ENCODE peak calls at places on chromosome 11, in four cellular contexts. L is sigmoid colon; I is CD8-positive, alpha-beta T cell; J is BJ. E is an unnamed sample.

GRCh38 chr11:115653076-115653475 is 148.9 kb upstream of the CADM1 start:
- DNase-seq in L (no peak), J (no peak), I (no peak), E (no peak)

GRCh38 chr11:133984828-133985227 is 28.1 kb upstream of the IGSF9B start:
- DNase-seq in L (no peak), J (no peak), I (no peak), E (no peak)

GRCh38 chr11:17343907-17344306 is 7.7 kb upstream of the NCR3LG1 start:
- DNase-seq in I (no peak), J (peak), L (no peak), E (no peak)

GRCh38 chr11:488992-489391 is 18.1 kb downstream of the RNH1 start:
- DNase-seq in L (no peak), J (no peak), I (no peak), E (no peak)

GRCh38 chr11:134478611-134479010 is 66.6 kb upstream of the B3GAT1 start:
- DNase-seq in J (no peak), I (no peak), L (no peak), E (no peak)

GRCh38 chr11:7909585-7910325 is 21.3 kb downstream of the OR10A6 start:
- DNase-seq in L (no peak), I (no peak), J (no peak), E (no peak)

GRCh38 chr11:114348200-114349191 is 51.8 kb downstream of the C11orf71 start:
- DNase-seq in J (peak), L (no peak), I (peak), E (peak)

GRCh38 chr11:2311456-2312201 is 9.8 kb downstream of the TSPAN32 start:
- DNase-seq in J (no peak), L (no peak), I (no peak), E (no peak)

GRCh38 chr11:24412722-24413121 is 84.1 kb upstream of the LUZP2 start:
- DNase-seq in J (no peak), I (no peak), L (no peak), E (no peak)

GRCh38 chr11:128720522-128720985 is 26.7 kb downstream of the FLI1 start:
- DNase-seq in L (no peak), I (peak), J (no peak), E (no peak)

GRCh38 chr11:57460756-57461749 is 725 bp downstream of the RTN4RL2 start:
- DNase-seq in L (no peak), I (no peak), J (no peak), E (no peak)

GRCh38 chr11:70303070-70303469 is 32.6 kb downstream of the PPFIA1 start:
- DNase-seq in L (peak), J (peak), I (no peak), E (no peak)

GRCh38 chr11:134659882-134660281 is 247.8 kb upstream of the B3GAT1 start:
- DNase-seq in L (peak), I (no peak), J (no peak), E (no peak)

GRCh38 chr11:64602466-64603070 is 11.5 kb downstream of the SLC22A12 start:
- DNase-seq in J (no peak), L (no peak), I (no peak), E (no peak)

DNA sequence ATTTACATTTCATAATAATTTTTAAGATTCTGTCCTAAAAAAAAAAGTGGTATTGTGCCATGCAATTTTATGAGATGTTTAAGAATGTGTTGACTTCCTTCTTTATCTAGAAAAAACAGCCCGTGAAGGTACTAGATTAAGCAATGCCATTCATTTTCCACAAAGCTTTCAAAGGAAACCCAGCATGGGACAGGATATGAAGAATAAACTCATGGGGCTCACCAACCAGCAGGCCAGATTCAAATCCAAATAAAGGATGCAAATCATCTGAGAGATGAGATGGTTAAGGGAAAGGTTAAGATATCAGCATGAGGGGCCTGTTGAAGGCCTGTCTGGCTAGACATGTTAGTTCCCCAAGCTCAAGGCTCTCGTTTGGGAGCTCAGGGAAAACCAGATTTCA is 199.1 kb downstream of the SWAP70 start:
- DNase-seq in L (no peak), J (no peak), I (no peak), E (no peak)
- H3K4me3 ChIP-seq in L (no peak), J (no peak), I (no peak), E (no peak)

GRCh38 chr11:32489464-32489863 is 54.1 kb upstream of the WT1 start:
- DNase-seq in J (no peak), L (no peak), I (no peak), E (no peak)

GRCh38 chr11:32485733-32486132 is 50.4 kb upstream of the WT1 start:
- DNase-seq in I (no peak), L (no peak), J (no peak), E (no peak)

GRCh38 chr11:32487270-32487669 is 51.9 kb upstream of the WT1 start:
- DNase-seq in I (no peak), L (no peak), J (no peak), E (no peak)
- TF ChIP-seq CTCF in I (no peak), L (no peak), J (peak), E (peak)

GRCh38 chr11:122097419-122098001 is 18.5 kb downstream of the BLID start:
- DNase-seq in J (no peak), I (no peak), L (no peak), E (no peak)

GRCh38 chr11:122093731-122094130 is 22.3 kb downstream of the BLID start:
- DNase-seq in I (no peak), J (no peak), L (no peak), E (no peak)

GRCh38 chr11:122098223-122098980 is 17.6 kb downstream of the BLID start:
- DNase-seq in I (no peak), J (no peak), L (no peak), E (no peak)

GRCh38 chr11:122099345-122100045 is 16.5 kb downstream of the BLID start:
- DNase-seq in J (no peak), I (no peak), L (no peak), E (no peak)

DNA sequence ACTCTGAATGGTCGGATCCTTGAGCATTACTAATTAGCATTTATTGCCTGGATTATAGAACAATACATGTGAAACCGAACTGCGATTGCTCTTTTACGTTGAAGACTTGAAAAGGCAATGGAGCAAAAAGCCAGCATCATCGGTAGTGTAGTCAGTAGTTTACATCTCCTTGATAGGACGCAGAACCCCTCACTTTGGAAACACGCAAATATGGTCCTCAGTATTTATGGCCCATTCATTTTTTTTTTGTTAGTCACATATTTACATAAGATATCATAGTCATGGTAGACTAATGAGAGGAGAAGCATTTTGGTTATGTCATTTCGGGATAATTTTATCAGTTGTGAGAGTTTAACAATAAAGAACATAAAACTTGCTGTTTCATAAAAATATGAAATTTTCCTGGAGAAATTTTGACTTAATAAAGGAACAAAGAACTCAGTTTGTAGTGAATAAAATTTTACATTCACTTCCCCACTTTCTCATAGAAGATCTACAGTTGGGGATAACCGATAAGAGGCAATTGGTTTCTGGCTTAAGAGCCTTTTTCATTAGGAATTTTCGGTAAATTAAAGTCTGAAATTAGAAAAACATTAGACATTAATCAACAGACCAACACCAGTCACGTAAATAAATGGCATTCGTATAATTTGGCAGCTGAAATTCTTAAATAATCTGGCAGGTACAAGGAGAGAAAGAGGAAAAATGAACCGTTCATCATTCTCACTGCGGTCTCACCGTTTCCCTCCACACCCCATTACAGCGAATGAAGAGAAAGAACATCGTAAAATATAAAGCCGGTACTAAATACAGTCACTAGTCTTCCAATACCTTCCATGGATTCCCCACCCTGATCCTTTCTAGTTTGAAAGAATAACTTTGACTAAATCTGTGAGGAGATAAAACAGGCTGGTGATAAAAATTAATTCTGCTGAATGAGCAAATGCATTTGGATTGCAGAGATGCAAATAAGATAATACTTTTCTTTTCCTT is 19.8 kb downstream of the BLID start:
- DNase-seq in I (no peak), J (peak), L (no peak), E (no peak)
- H3K4me3 ChIP-seq in I (no peak), J (peak), L (peak), E (peak)

GRCh38 chr11:60991457-60991856 is 20.0 kb downstream of the CD6 start:
- DNase-seq in L (no peak), J (no peak), I (no peak), E (no peak)

GRCh38 chr11:60989108-60989650 is 17.7 kb downstream of the CD6 start:
- DNase-seq in I (peak), J (no peak), L (no peak), E (no peak)

GRCh38 chr11:60987577-60988277 is 16.2 kb downstream of the CD6 start:
- DNase-seq in L (no peak), I (peak), J (no peak), E (no peak)

GRCh38 chr11:60985991-60986915 is 14.8 kb downstream of the CD6 start:
- DNase-seq in L (no peak), I (peak), J (no peak), E (no peak)

GRCh38 chr11:60988658-60989057 is 17.2 kb downstream of the CD6 start:
- DNase-seq in I (peak), L (no peak), J (no peak), E (no peak)
- TF ChIP-seq CTCF in I (no peak), L (no peak), J (no peak), E (no peak)

E was measured in HFF-Myc.